ENCODE peak calls at places on chromosomes 12 and 14, in seven cellular contexts. M is Daoy; W is germinal center; F is T follicular helper cell; Z is naive thymus-derived CD4-positive, alpha-beta T cell; D is amniotic stem cell; T is M059J. V is an unnamed sample.

GRCh38 chr14:60655898-60656754 is 6.8 kb upstream of the SIX1 start:
- DNase-seq in M (no peak), W (no peak), F (no peak), Z (no peak), D (no peak), T (no peak), V (no peak)

GRCh38 chr12:80943345-80943744 is 5.6 kb upstream of the LIN7A start:
- DNase-seq in M (no peak), W (no peak), F (no peak), Z (no peak), D (no peak), T (no peak), V (no peak)

GRCh38 chr14:85576848-85577541 is 47.1 kb downstream of the FLRT2 start:
- DNase-seq in M (no peak), W (no peak), F (no peak), Z (no peak), D (no peak), T (no peak), V (no peak)

GRCh38 chr12:68118096-68118755 is 41.3 kb downstream of the IFNG start:
- DNase-seq in M (no peak), W (no peak), F (no peak), Z (no peak), D (no peak), T (no peak), V (no peak)

GRCh38 chr14:75577090-75577489 is 1.3 kb upstream of the FLVCR2 start:
- DNase-seq in M (no peak), W (no peak), F (no peak), Z (no peak), D (no peak), T (no peak), V (no peak)

GRCh38 chr14:59931237-59931636 is 11.3 kb downstream of the LRRC9 start:
- DNase-seq in M (no peak), W (no peak), F (no peak), Z (no peak), D (no peak), T (no peak), V (no peak)

GRCh38 chr12:105672576-105672975 is 342.1 kb downstream of the C12orf75 start:
- DNase-seq in M (no peak), W (no peak), F (no peak), Z (no peak), D (no peak), T (no peak), V (no peak)

GRCh38 chr14:98704441-98704840 is 567.6 kb downstream of the BCL11B start:
- DNase-seq in M (no peak), W (no peak), F (no peak), Z (no peak), D (no peak), T (no peak), V (peak; percentile 24)

GRCh38 chr14:61140872-61141271 is 140.3 kb downstream of the TMEM30B start:
- DNase-seq in M (peak; percentile 91), W (no peak), F (no peak), Z (no peak), D (no peak), T (peak; percentile 76), V (no peak)

GRCh38 chr12:53761306-53761705 is 9.5 kb upstream of the CISTR start:
- DNase-seq in M (no peak), W (no peak), F (no peak), Z (no peak), D (no peak), T (peak; percentile 64), V (no peak)

GRCh38 chr14:92531151-92531873 is 17.7 kb downstream of the RIN3 start:
- DNase-seq in M (peak; percentile 35), W (no peak), F (no peak), Z (no peak), D (no peak), T (no peak), V (peak; percentile 88)

GRCh38 chr14:36467332-36467731 is 52.7 kb downstream of the NKX2-1 start:
- DNase-seq in M (no peak), W (no peak), F (no peak), Z (no peak), D (no peak), T (no peak), V (no peak)

GRCh38 chr12:95790912-95791849 is 617 bp upstream of the NTN4 start:
- DNase-seq in M (peak; percentile 51), W (peak; percentile 18), F (no peak), Z (peak; percentile 26), D (no peak), T (peak; percentile 44), V (no peak)

GRCh38 chr12:4579305-4580097 is 17.5 kb downstream of the DYRK4 start:
- DNase-seq in M (peak; percentile 13), W (peak; percentile 20), F (no peak), Z (no peak), D (no peak), T (peak; percentile 8), V (no peak)